ENCODE peak calls at places on chromosomes 4 and X, in five cellular contexts. Y is anterior cingulate cortex; Q is activated CD8-positive, alpha-beta memory T cell treated with anti-CD3 and anti-CD28 coated beads for 24 hours; M is astrocyte; K is CD8-positive, alpha-beta T cell. G is an unnamed sample.

GRCh38 chr4:118783887-118784286 is 52.0 kb downstream of the SEC24D start:
- DNase-seq in Y (no peak), Q (no peak), M (peak), K (no peak), G (no peak)

GRCh38 chr4:152360045-152360410 is 175.9 kb downstream of the FBXW7 start:
- DNase-seq in Y (no peak), Q (no peak), M (no peak), K (no peak), G (no peak)

GRCh38 chr4:48778431-48779094 is 1.5 kb downstream of the FRYL start:
- DNase-seq in Y (no peak), Q (no peak), M (peak), K (no peak), G (no peak)

GRCh38 chrX:2708016-2708415 is 16.9 kb downstream of the CD99 start:
- DNase-seq in Y (no peak), Q (no peak), M (no peak), K (no peak), G (no peak)

GRCh38 chrX:41561045-41561444 is 113.9 kb downstream of the NYX start:
- DNase-seq in Y (no peak), Q (no peak), M (peak), K (peak), G (no peak)

GRCh38 chr4:33696066-33696465 is 2548.2 kb downstream of the ARAP2 start:
- DNase-seq in Y (no peak), Q (no peak), M (no peak), K (no peak), G (no peak)

GRCh38 chr4:25865586-25865985 is 2.8 kb upstream of the SEL1L3 start:
- DNase-seq in Y (no peak), Q (no peak), M (peak), K (no peak), G (peak)

GRCh38 chrX:141924293-141924692 is 20.6 kb downstream of the MAGEC1 start:
- DNase-seq in Y (no peak), Q (no peak), M (no peak), K (no peak), G (no peak)

G was measured in HAP-1.